ENCODE peak calls at places on chromosomes 2 and 18, in eight cellular contexts. S is K562, P is H1, G is HepG2, X is HCT116, E is endothelial cell of umbilical vein, B is SK-N-SH, O is GM12878. J is an unnamed sample.

GRCh38 chr18:79611040-79611681 is 68.4 kb upstream of the CTDP1 start:
- DNase-seq in X (peak; percentile 2), E (peak; percentile 71), O (no peak), P (peak; percentile 42), G (no peak), B (no peak), S (peak; percentile 53), J (no peak)

GRCh38 chr18:12960846-12961397 is 13.1 kb downstream of the SEH1L start:
- DNase-seq in S (no peak), B (no peak), P (peak; percentile 29), X (no peak), O (no peak), G (no peak), E (no peak), J (no peak)

GRCh38 chr18:79964330-79965118 is at the start of gene HSBP1L1:
- DNase-seq in B (peak; percentile 85), G (peak; percentile 65), E (peak; percentile 40), X (peak; percentile 48), P (peak; percentile 84), O (no peak), S (no peak), J (no peak)

GRCh38 chr2:124301915-124302314 is 276.8 kb downstream of the CNTNAP5 start:
- DNase-seq in B (no peak), P (no peak), X (no peak), G (no peak), E (no peak), S (no peak), O (no peak), J (no peak)

GRCh38 chr2:232339121-232340081 is 39.1 kb upstream of the ALPP start:
- DNase-seq in E (no peak), G (no peak), P (peak; percentile 89), B (no peak), S (peak; percentile 7), X (no peak), O (no peak), J (no peak)

GRCh38 chr2:225761396-225761795 is 361.9 kb downstream of the NYAP2 start:
- DNase-seq in P (no peak), X (no peak), S (no peak), O (no peak), G (no peak), B (no peak), E (no peak), J (no peak)

GRCh38 chr2:170739048-170739447 is 23.9 kb downstream of the SP5 start:
- DNase-seq in E (no peak), B (no peak), G (peak; percentile 54), S (no peak), P (no peak), O (no peak), X (peak; percentile 57), J (no peak)

GRCh38 chr2:104976603-104977120 is 61.2 kb upstream of the MRPS9 start:
- DNase-seq in P (peak; percentile 63), O (peak; percentile 62), S (peak; percentile 50), G (peak; percentile 33), E (no peak), X (peak; percentile 40), B (peak; percentile 9), J (no peak)

GRCh38 chr18:60235164-60235563 is 137.4 kb downstream of the MC4R start:
- DNase-seq in B (no peak), S (no peak), X (no peak), P (no peak), G (no peak), O (no peak), E (no peak), J (no peak)

GRCh38 chr2:146189541-146189940 is 1655.3 kb upstream of the ACVR2A start:
- DNase-seq in S (no peak), B (no peak), P (no peak), G (no peak), X (no peak), O (no peak), E (no peak), J (peak; percentile 67)

GRCh38 chr2:234670052-234670451 is 173.2 kb upstream of the ARL4C start:
- DNase-seq in B (no peak), P (no peak), O (no peak), X (no peak), S (no peak), G (no peak), E (peak; percentile 39), J (no peak)

GRCh38 chr2:197152451-197153228 is 157.9 kb downstream of the ANKRD44 start:
- DNase-seq in G (no peak), P (no peak), B (no peak), E (no peak), S (no peak), O (peak; percentile 67), X (no peak), J (no peak)

GRCh38 chr2:33417093-33417492 is 59.4 kb upstream of the RASGRP3 start:
- DNase-seq in E (peak; percentile 58), O (no peak), G (no peak), P (no peak), S (no peak), B (no peak), X (no peak), J (no peak)

GRCh38 chr2:45184606-45185005 is 175.4 kb upstream of the SIX2 start:
- DNase-seq in P (no peak), G (no peak), O (no peak), E (no peak), B (no peak), X (peak; percentile 28), S (no peak), J (no peak)

GRCh38 chr18:57080479-57080878 is 66.4 kb upstream of the BOD1L2 start:
- DNase-seq in O (no peak), P (no peak), E (no peak), G (no peak), B (no peak), X (no peak), S (no peak), J (no peak)
- H3K36me3 ChIP-seq in O (no peaks in the 10 kb centered on the region), P (no peaks in the 10 kb centered on the region), E (no peaks in the 10 kb centered on the region), G (no peaks in the 10 kb centered on the region), B (no peaks in the 10 kb centered on the region), X (no peaks in the 10 kb centered on the region), S (no peaks in the 10 kb centered on the region), J (no peaks in the 10 kb centered on the region)

GRCh38 chr2:173896755-173897154 is 68.4 kb downstream of the SP3 start:
- DNase-seq in B (no peak), S (no peak), P (no peak), G (no peak), E (no peak), O (no peak), X (no peak), J (no peak)

GRCh38 chr2:173898996-173899395 is 66.2 kb downstream of the SP3 start:
- DNase-seq in E (no peak), O (peak; percentile 28), P (no peak), S (no peak), X (no peak), B (no peak), G (no peak), J (no peak)

GRCh38 chr2:173892341-173892740 is 72.8 kb downstream of the SP3 start:
- DNase-seq in E (no peak), S (no peak), P (no peak), B (no peak), X (no peak), O (no peak), G (no peak), J (no peak)

GRCh38 chr2:173903611-173904394 is 61.4 kb downstream of the SP3 start:
- DNase-seq in X (no peak), B (no peak), E (no peak), O (no peak), P (no peak), S (no peak), G (no peak), J (no peak)

DNA sequence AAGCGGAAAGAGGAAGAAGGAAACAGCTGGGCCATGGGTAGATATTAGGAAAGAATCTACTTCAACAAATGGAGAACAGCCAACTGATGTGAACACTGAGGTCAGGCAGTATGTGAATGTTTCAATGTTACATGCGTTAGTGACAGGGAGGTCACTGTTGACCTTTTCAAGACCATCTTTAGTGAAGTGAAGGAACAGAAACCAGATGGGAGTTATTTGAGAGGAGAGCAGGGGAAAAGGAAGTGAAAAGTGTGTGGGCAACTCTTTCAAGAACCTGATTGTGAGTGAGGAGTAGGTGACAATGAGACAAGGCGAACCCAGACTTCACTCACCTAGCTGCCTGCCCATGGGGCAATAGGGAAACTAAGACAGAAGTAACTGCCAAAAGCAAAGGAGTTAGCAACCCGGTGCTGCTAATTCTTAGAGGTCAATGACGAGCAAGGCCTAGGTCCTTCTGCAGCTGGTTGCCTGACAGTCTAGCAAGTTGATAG is 67.0 kb downstream of the SP3 start:
- DNase-seq in B (no peak), G (no peak), S (no peak), E (no peak), P (no peak), X (no peak), O (peak; percentile 94), J (no peak)
- TF ChIP-seq POLR2AphosphoS5 in B (no peak), G (no peak), S (peak; percentile 7), E (no peak), P (no peak), X (no peak), O (peak; percentile 61), J (no peak)

GRCh38 chr2:27039871-27040270 is 7.1 kb downstream of the TMEM214 start:
- DNase-seq in G (no peak), O (no peak), B (no peak), S (no peak), X (no peak), P (no peak), E (no peak), J (no peak)

GRCh38 chr2:27042159-27042661 is 9.3 kb upstream of the AGBL5 start:
- DNase-seq in P (no peak), B (no peak), E (no peak), X (no peak), G (no peak), O (peak; percentile 69), S (no peak), J (no peak)

GRCh38 chr2:27040282-27040681 is 7.5 kb downstream of the TMEM214 start:
- DNase-seq in G (no peak), X (no peak), O (no peak), P (no peak), E (no peak), S (no peak), B (no peak), J (no peak)

GRCh38 chr2:27042985-27043634 is 8.4 kb upstream of the AGBL5 start:
- DNase-seq in X (no peak), S (peak; percentile 24), E (no peak), O (no peak), P (no peak), B (no peak), G (no peak), J (no peak)

GRCh38 chr2:27041708-27042107 is 8.9 kb downstream of the TMEM214 start:
- DNase-seq in B (no peak), S (no peak), G (no peak), X (no peak), O (no peak), E (no peak), P (no peak), J (no peak)
- H3K9ac ChIP-seq in B (no peak overlapping the region), S (no peak overlapping the region), G (no peak overlapping the region), X (no peak overlapping the region), O (no peak overlapping the region), E (no peak overlapping the region), P (no peak overlapping the region), J (no peak overlapping the region)

GRCh38 chr2:218698885-218699284 is 11.8 kb upstream of the TTLL4 start:
- DNase-seq in E (no peak), O (no peak), G (no peak), S (no peak), B (no peak), X (no peak), P (no peak), J (no peak)

GRCh38 chr2:218691234-218691633 is 19.3 kb downstream of the STK36 start:
- DNase-seq in X (no peak), E (no peak), B (no peak), P (no peak), G (no peak), O (no peak), S (no peak), J (no peak)

GRCh38 chr2:218694405-218695145 is 16.1 kb upstream of the TTLL4 start:
- DNase-seq in X (no peak), O (no peak), S (no peak), B (no peak), E (no peak), G (no peak), P (no peak), J (no peak)
- H3K36me3 ChIP-seq in X (peaks cover 5% of the 10 kb centered on the region), O (no peaks in the 10 kb centered on the region), S (no peaks in the 10 kb centered on the region), B (peaks cover 40% of the 10 kb centered on the region), E (peaks cover 7% of the 10 kb centered on the region), G (peaks cover 56% of the 10 kb centered on the region), P (peaks cover 11% of the 10 kb centered on the region), J (no peaks in the 10 kb centered on the region)

J was measured in SK-N-MC.